ENCODE peak calls at places on chromosome 11, in five cellular contexts. M, D, W, J and G are unnamed samples.

GRCh38 chr11:3155691-3156258 is 9.3 kb downstream of the OSBPL5 start:
- DNase-seq in D (no peak), W (peak), M (no peak), J (no peak), G (no peak)

GRCh38 chr11:27234043-27234668 is 128.9 kb downstream of the CCDC34 start:
- DNase-seq in J (peak), M (peak), D (no peak), W (no peak), G (peak)

GRCh38 chr11:128208329-128209220 is 378.8 kb downstream of the ETS1 start:
- DNase-seq in M (peak), D (no peak), J (peak), W (no peak), G (peak)

GRCh38 chr11:108319541-108320145 is 96.8 kb downstream of the ATM start:
- DNase-seq in W (no peak), J (no peak), D (no peak), M (no peak), G (peak)

GRCh38 chr11:10818594-10818993 is 9.9 kb upstream of the EIF4G2 start:
- DNase-seq in M (peak), D (no peak), W (no peak), J (peak), G (peak)

GRCh38 chr11:57297221-57297620 is 27.5 kb downstream of the TNKS1BP1 start:
- DNase-seq in W (no peak), J (no peak), D (no peak), M (no peak), G (no peak)

GRCh38 chr11:2842876-2843275 is 42.7 kb downstream of the CDKN1C start:
- DNase-seq in J (no peak), W (no peak), D (no peak), M (no peak), G (no peak)

GRCh38 chr11:42976636-42977217 is 335.1 kb upstream of the API5 start:
- DNase-seq in D (no peak), W (no peak), J (no peak), M (no peak), G (no peak)

GRCh38 chr11:32088117-32088941 is 2.5 kb upstream of the RCN1 start:
- DNase-seq in M (peak), D (no peak), W (no peak), J (peak), G (peak)

GRCh38 chr11:111735262-111736116 is 30.7 kb downstream of the PPP2R1B start:
- DNase-seq in M (peak), W (no peak), D (no peak), J (peak), G (peak)

GRCh38 chr11:23112987-23113886 is 253.0 kb upstream of the CCDC179 start:
- DNase-seq in J (no peak), D (no peak), W (peak), M (no peak), G (no peak)

GRCh38 chr11:118216621-118217526 is 7.9 kb downstream of the JAML start:
- DNase-seq in D (peak), W (no peak), J (no peak), M (no peak), G (no peak)

GRCh38 chr11:121299417-121299816 is 6.8 kb downstream of the SC5D start:
- DNase-seq in M (no peak), W (no peak), J (no peak), D (no peak), G (no peak)

GRCh38 chr11:128714881-128715280 is 21.0 kb downstream of the FLI1 start:
- DNase-seq in W (no peak), D (no peak), J (peak), M (peak), G (peak)

GRCh38 chr11:118895093-118896039 is 11.7 kb downstream of the CXCR5 start:
- DNase-seq in J (no peak), M (no peak), D (peak), W (peak), G (no peak)

GRCh38 chr11:47051217-47051616 is 114.7 kb downstream of the CSTPP1 start:
- DNase-seq in D (no peak), M (no peak), J (no peak), W (no peak), G (no peak)

GRCh38 chr11:30196400-30197206 is 34.2 kb upstream of the FSHB start:
- DNase-seq in W (peak), J (no peak), M (no peak), D (peak), G (no peak)

GRCh38 chr11:9276571-9276970 is 11.4 kb upstream of the DENND5A start:
- DNase-seq in D (no peak), W (no peak), J (no peak), M (no peak), G (no peak)

GRCh38 chr11:105298630-105299029 is 159.1 kb upstream of the CARD18 start:
- DNase-seq in W (no peak), M (no peak), J (no peak), D (no peak), G (no peak)

GRCh38 chr11:70135142-70136132 is 57.3 kb downstream of the ANO1 start:
- DNase-seq in D (no peak), W (no peak), M (no peak), J (no peak), G (no peak)

GRCh38 chr11:29231586-29231985 is 785.2 kb downstream of the KCNA4 start:
- DNase-seq in J (no peak), W (no peak), M (no peak), D (no peak), G (no peak)

GRCh38 chr11:2519879-2520735 is 75.3 kb downstream of the KCNQ1 start:
- DNase-seq in J (no peak), M (no peak), W (peak), D (no peak), G (no peak)

GRCh38 chr11:84524422-84525051 is 1102.6 kb downstream of the DLG2 start:
- DNase-seq in D (no peak), W (peak), J (no peak), M (no peak), G (no peak)

GRCh38 chr11:65718964-65719492 is 1.6 kb downstream of the RNASEH2C start:
- DNase-seq in D (no peak), M (no peak), J (no peak), W (no peak), G (no peak)

GRCh38 chr11:65716774-65717405 is 3.7 kb downstream of the RNASEH2C start:
- DNase-seq in M (no peak), D (no peak), W (no peak), J (no peak), G (no peak)

GRCh38 chr11:65719887-65720236 is 736 bp downstream of the RNASEH2C start:
- DNase-seq in J (no peak), M (no peak), W (peak), D (no peak), G (no peak)

GRCh38 chr11:65717906-65718305 is 2.7 kb downstream of the RNASEH2C start:
- DNase-seq in M (no peak), D (no peak), W (no peak), J (no peak), G (no peak)

GRCh38 chr11:65718531-65718930 is 2.1 kb downstream of the RNASEH2C start:
- DNase-seq in J (no peak), W (no peak), D (no peak), M (no peak), G (no peak)
- H3K4me3 ChIP-seq in J (no peak), W (no peak), D (no peak), M (no peak), G (peak)

DNA sequence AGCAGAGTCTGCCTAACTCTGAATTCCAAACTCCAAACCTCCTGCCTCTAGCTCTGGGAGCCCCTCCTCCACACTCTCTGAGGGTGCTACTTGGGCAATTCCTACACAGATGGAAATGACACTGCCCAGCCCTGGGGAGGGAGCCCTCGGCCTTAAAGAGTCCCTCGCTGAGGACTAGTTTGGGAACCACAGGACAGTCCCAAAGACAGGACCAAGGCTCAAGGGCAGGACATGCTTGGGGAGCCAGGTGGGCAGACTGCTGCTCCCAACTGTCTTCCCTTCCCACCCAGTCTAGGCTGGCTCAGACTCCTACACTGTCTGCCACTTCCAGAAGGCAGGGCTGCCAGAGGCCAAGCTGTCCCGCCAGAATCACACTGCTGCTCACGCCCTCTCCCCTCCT is 9.9 kb downstream of the ARRB1 start:
- DNase-seq in M (no peak), W (peak), D (no peak), J (no peak), G (no peak)
- H3K4me3 ChIP-seq in M (no peak), W (no peak), D (no peak), J (no peak), G (no peak)

GRCh38 chr11:64007160-64007628 is 21.0 kb downstream of the OTUB1 start:
- DNase-seq in J (no peak), M (no peak), W (peak), D (no peak), G (no peak)
- H3K4me3 ChIP-seq in J (peak), M (peak), W (peak), D (no peak), G (peak)

DNA sequence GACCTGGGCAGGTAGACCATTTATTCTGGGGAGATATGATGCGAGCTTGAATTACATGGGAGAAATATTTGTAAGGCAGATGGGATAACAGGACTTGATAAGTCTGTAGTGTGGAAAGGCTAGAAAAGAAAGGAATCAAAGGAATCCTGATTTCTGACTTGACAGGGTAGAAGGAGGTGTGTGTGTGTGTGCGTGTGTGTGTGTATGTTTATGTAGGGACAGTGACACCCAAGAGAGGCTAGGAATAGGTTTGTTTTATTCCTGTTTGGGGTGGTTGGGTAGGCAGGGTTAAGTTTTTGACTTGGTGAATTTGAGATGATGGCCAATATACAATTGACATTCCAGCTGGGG is 390 bp upstream of the HTATIP2 start:
- DNase-seq in D (no peak), M (no peak), W (no peak), J (no peak), G (no peak)
- H3K4me3 ChIP-seq in D (peak), M (peak), W (peak), J (peak), G (peak)

GRCh38 chr11:1487091-1487850 is 692 bp upstream of the MOB2 start:
- DNase-seq in M (no peak), J (no peak), D (no peak), W (no peak), G (no peak)
- H3K4me3 ChIP-seq in M (no peak), J (no peak), D (no peak), W (no peak), G (no peak)

GRCh38 chr11:66844496-66845142 is 1.4 kb downstream of the RCE1 start:
- DNase-seq in W (peak), D (no peak), J (no peak), M (no peak), G (no peak)
- H3K4me3 ChIP-seq in W (no peak), D (peak), J (peak), M (peak), G (peak)

DNA sequence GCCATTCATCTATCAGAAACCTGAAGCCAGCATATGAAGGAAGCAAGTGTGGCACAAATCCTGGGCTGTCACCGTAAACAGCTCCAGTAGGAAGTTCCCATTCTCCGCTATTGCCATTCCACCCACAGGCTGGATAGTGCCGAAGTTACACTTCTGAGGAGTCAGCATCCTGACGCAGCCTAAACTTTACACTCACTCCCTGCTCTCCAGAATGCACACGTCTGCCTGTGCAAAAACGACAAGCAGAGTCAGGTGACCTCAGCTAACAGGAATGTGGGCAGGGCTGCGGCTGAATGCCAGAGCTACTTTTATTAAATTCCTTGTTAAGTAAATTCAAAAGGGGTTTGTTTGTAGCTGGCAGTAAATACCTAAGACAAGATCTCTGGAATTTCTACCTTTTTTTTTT is 33.7 kb downstream of the NFRKB start:
- DNase-seq in W (peak), M (peak), D (no peak), J (peak), G (peak)
- H3K4me3 ChIP-seq in W (no peak), M (no peak), D (no peak), J (no peak), G (no peak)

GRCh38 chr11:114211444-114212122 is 84.6 kb upstream of the NNMT start:
- DNase-seq in M (no peak), W (no peak), J (no peak), D (no peak), G (no peak)
- H3K4me3 ChIP-seq in M (no peak), W (no peak), J (no peak), D (no peak), G (no peak)